ENCODE peak calls at places on chromosomes 13 and 19, in five cellular contexts. U is amygdala, E is lower lobe of right lung, K is A549, G is H54. Q is an unnamed sample.
A peak's percentile ranks its signal among the peaks of the same experiment; 100 is the strongest.

GRCh38 chr13:99075268-99076191 is 97.7 kb upstream of the DOCK9 start:
- DNase-seq in U (no peak), K (no peak), G (no peak), E (no peak), Q (no peak)

GRCh38 chr19:11405846-11406643 is 13.1 kb downstream of the RGL3 start:
- DNase-seq in G (no peak), K (no peak), E (no peak), U (no peak), Q (no peak)

GRCh38 chr19:58009666-58010301 is 7.2 kb upstream of the ZNF606 start:
- DNase-seq in U (peak; percentile 83), K (peak; percentile 77), E (peak; percentile 66), G (no peak), Q (peak; percentile 90)

GRCh38 chr13:75399168-75399878 is 82.6 kb downstream of the TBC1D4 start:
- DNase-seq in K (no peak), E (no peak), U (no peak), G (no peak), Q (no peak)

GRCh38 chr13:104286566-104287290 is 1220.5 kb upstream of the SLC10A2 start:
- DNase-seq in U (no peak), G (no peak), E (no peak), K (no peak), Q (no peak)

GRCh38 chr19:45473366-45474190 is 5.8 kb downstream of the FOSB start:
- DNase-seq in G (no peak), U (no peak), K (no peak), E (no peak), Q (no peak)

GRCh38 chr13:33351324-33351723 is 65.8 kb upstream of the STARD13 start:
- DNase-seq in G (peak; percentile 53), K (peak; percentile 25), E (no peak), U (no peak), Q (no peak)

GRCh38 chr13:48739346-48740037 is 85.8 kb downstream of the CYSLTR2 start:
- DNase-seq in U (no peak), G (no peak), K (no peak), E (no peak), Q (no peak)

GRCh38 chr13:26785845-26786630 is 25.5 kb upstream of the GPR12 start:
- DNase-seq in U (no peak), E (no peak), G (no peak), K (no peak), Q (peak; percentile 52)

GRCh38 chr19:36257512-36257876 is 42.6 kb downstream of the ZNF146 start:
- DNase-seq in G (no peak), E (no peak), K (no peak), U (peak; percentile 6), Q (peak; percentile 61)

Q was measured in NCI-H524.